ENCODE peak calls at places on chromosomes 6 and 20, in six cellular contexts. T, O, Y, V, A and H are unnamed samples.

GRCh38 chr20:3168079-3168828 is 5.1 kb downstream of the LZTS3 start:
- DNase-seq in T (no peak), O (no peak), Y (peak; percentile 47), V (no peak), A (no peak), H (no peak)

GRCh38 chr20:17066955-17067354 is 159.9 kb upstream of the PCSK2 start:
- DNase-seq in T (no peak), O (no peak), Y (peak; percentile 40), V (no peak), A (no peak), H (no peak)

GRCh38 chr6:155088856-155089255 is 93.7 kb downstream of the TIAM2 start:
- DNase-seq in T (no peak), O (no peak), Y (no peak), V (no peak), A (no peak), H (no peak)

GRCh38 chr6:5303711-5304110 is 42.4 kb downstream of the FARS2 start:
- DNase-seq in T (no peak), O (no peak), Y (no peak), V (no peak), A (no peak), H (no peak)

GRCh38 chr6:69122407-69122773 is 487.3 kb downstream of the ADGRB3 start:
- DNase-seq in T (no peak), O (no peak), Y (no peak), V (no peak), A (no peak), H (no peak)

GRCh38 chr6:35552285-35552917 is 39.7 kb upstream of the TULP1 start:
- DNase-seq in T (no peak), O (peak; percentile 46), Y (peak; percentile 81), V (peak; percentile 78), A (peak; percentile 79), H (no peak)

GRCh38 chr6:67790569-67790968 is 844.5 kb upstream of the ADGRB3 start:
- DNase-seq in T (no peak), O (no peak), Y (no peak), V (no peak), A (no peak), H (no peak)

GRCh38 chr6:151310852-151311767 is 71.3 kb downstream of the AKAP12 start:
- DNase-seq in T (no peak), O (no peak), Y (no peak), V (no peak), A (no peak), H (no peak)

GRCh38 chr6:64520050-64520449 is 884.4 kb downstream of the PHF3 start:
- DNase-seq in T (no peak), O (no peak), Y (no peak), V (no peak), A (no peak), H (no peak)

GRCh38 chr6:14981960-14982359 is 263.9 kb upstream of the JARID2 start:
- DNase-seq in T (no peak), O (no peak), Y (no peak), V (no peak), A (no peak), H (no peak)

GRCh38 chr6:70520575-70520974 is 46.2 kb upstream of the SDHAF4 start:
- DNase-seq in T (no peak), O (no peak), Y (no peak), V (no peak), A (no peak), H (no peak)

GRCh38 chr6:11480541-11480940 is 57.0 kb upstream of the TMEM170B start:
- DNase-seq in T (no peak), O (no peak), Y (no peak), V (no peak), A (no peak), H (no peak)

GRCh38 chr20:50728981-50729874 is 2.2 kb upstream of the PARD6B start:
- DNase-seq in T (no peak), O (no peak), Y (no peak), V (no peak), A (peak; percentile 23), H (no peak)

GRCh38 chr6:42345696-42346416 is 105.9 kb downstream of the TRERF1 start:
- DNase-seq in T (no peak), O (no peak), Y (no peak), V (peak; percentile 83), A (peak; percentile 45), H (no peak)